ENCODE peak calls at places on chromosomes 2 and 18, in six cellular contexts. U is upper lobe of right lung, V is dorsolateral prefrontal cortex, B is psoas muscle, H is heart right ventricle, I is retinal pigment epithelial cell. Q is an unnamed sample.

GRCh38 chr18:63763831-63764600 is 11.2 kb upstream of the SERPINB7 start:
- DNase-seq in U (no peak), V (no peak), B (no peak), H (no peak), I (no peak), Q (no peak)

GRCh38 chr2:6683481-6683880 is 182.2 kb downstream of the CMPK2 start:
- DNase-seq in U (no peak), V (no peak), B (no peak), H (no peak), I (no peak), Q (no peak)

GRCh38 chr18:74412106-74412880 is 44.8 kb downstream of the DIPK1C start:
- DNase-seq in U (no peak), V (peak), B (no peak), H (no peak), I (no peak), Q (no peak)

GRCh38 chr2:177147093-177147694 is 65.4 kb upstream of the HNRNPA3 start:
- DNase-seq in U (no peak), V (no peak), B (no peak), H (no peak), I (no peak), Q (no peak)

GRCh38 chr2:237441605-237442004 is 27.6 kb upstream of the COL6A3 start:
- DNase-seq in U (no peak), V (peak), B (no peak), H (no peak), I (no peak), Q (no peak)

GRCh38 chr2:62964050-62964449 is 86.6 kb upstream of the OTX1 start:
- DNase-seq in U (no peak), V (no peak), B (no peak), H (no peak), I (no peak), Q (no peak)

GRCh38 chr2:152518656-152519580 is 183.9 kb downstream of the FMNL2 start:
- DNase-seq in U (no peak), V (no peak), B (no peak), H (no peak), I (no peak), Q (no peak)

GRCh38 chr2:104734937-104735586 is 118.9 kb upstream of the POU3F3 start:
- DNase-seq in U (no peak), V (no peak), B (no peak), H (no peak), I (no peak), Q (no peak)

GRCh38 chr2:112182581-112183034 is 44.4 kb downstream of the FBLN7 start:
- DNase-seq in U (no peak), V (no peak), B (no peak), H (no peak), I (no peak), Q (no peak)

GRCh38 chr2:218255441-218255840 is 5.4 kb upstream of the GPBAR1 start:
- DNase-seq in U (no peak), V (no peak), B (no peak), H (no peak), I (no peak), Q (no peak)

GRCh38 chr2:196131949-196132925 is 39.1 kb downstream of the STK17B start:
- DNase-seq in U (no peak), V (no peak), B (no peak), H (no peak), I (no peak), Q (no peak)

GRCh38 chr2:241315879-241316700 is at the start of gene SEPTIN2:
- DNase-seq in U (peak), V (peak), B (peak), H (no peak), I (no peak), Q (no peak)

GRCh38 chr2:23122681-23123080 is 262.3 kb upstream of the KLHL29 start:
- DNase-seq in U (no peak), V (no peak), B (no peak), H (no peak), I (peak), Q (peak)

GRCh38 chr2:229431331-229431954 is 160.4 kb upstream of the PID1 start:
- DNase-seq in U (no peak), V (no peak), B (no peak), H (no peak), I (peak), Q (no peak)

DNA sequence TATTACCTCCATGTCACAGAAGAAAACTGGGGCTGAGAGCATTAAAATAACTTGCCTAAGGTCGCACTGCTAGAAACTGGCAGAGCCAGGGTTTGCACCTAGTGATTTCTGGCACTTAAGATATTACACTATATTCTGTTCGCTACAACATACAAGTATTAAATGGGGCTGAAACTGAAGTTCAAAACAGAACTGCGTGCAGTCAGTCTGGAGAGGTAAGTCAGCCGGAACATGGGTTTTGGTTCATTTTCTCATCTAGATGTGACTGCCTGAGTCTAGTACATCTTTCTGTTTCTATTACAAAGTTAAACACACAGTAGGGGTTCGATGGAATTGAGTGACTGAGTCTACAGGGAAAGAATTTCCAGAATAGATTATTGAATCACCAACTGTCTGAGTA is 150.9 kb downstream of the RNF152 start:
- DNase-seq in U (no peak), V (no peak), B (no peak), H (no peak), I (no peak), Q (no peak)
- TF ChIP-seq CTCF in U (no peak), V (no peak), B (no peak), H (no peak), I (no peak), Q (no peak)

GRCh38 chr2:222504714-222505113 is 80.4 kb downstream of the SGPP2 start:
- DNase-seq in U (no peak), V (no peak), B (no peak), H (no peak), I (no peak), Q (no peak)
- H3K4me3 ChIP-seq in U (no peak), V (no peak), B (no peak), H (no peak), I (no peak), Q (no peak)

GRCh38 chr2:30684996-30685395 is 122.2 kb downstream of the CAPN13 start:
- DNase-seq in U (no peak), V (no peak), B (no peak), H (no peak), I (no peak), Q (no peak)

GRCh38 chr2:30684546-30684945 is 122.7 kb downstream of the CAPN13 start:
- DNase-seq in U (no peak), V (no peak), B (no peak), H (no peak), I (no peak), Q (no peak)

GRCh38 chr2:30686669-30687068 is 120.6 kb downstream of the CAPN13 start:
- DNase-seq in U (no peak), V (no peak), B (no peak), H (no peak), I (no peak), Q (no peak)

GRCh38 chr2:30684026-30684425 is 123.2 kb downstream of the CAPN13 start:
- DNase-seq in U (no peak), V (no peak), B (no peak), H (no peak), I (no peak), Q (no peak)

GRCh38 chr2:30686000-30686399 is 121.2 kb downstream of the CAPN13 start:
- DNase-seq in U (no peak), V (no peak), B (no peak), H (no peak), I (no peak), Q (no peak)
- TF ChIP-seq CTCF in U (peak), V (no peak), B (no peak), H (no peak), I (peak), Q (peak)

GRCh38 chr2:66435963-66436362 is 1.0 kb downstream of the MEIS1 start:
- DNase-seq in U (no peak), V (no peak), B (no peak), H (no peak), I (no peak), Q (no peak)

GRCh38 chr2:66433945-66434678 is 813 bp upstream of the MEIS1 start:
- DNase-seq in U (peak), V (peak), B (peak), H (peak), I (no peak), Q (peak)

GRCh38 chr2:66436546-66436945 is 1.6 kb downstream of the MEIS1 start:
- DNase-seq in U (no peak), V (no peak), B (no peak), H (no peak), I (no peak), Q (no peak)

GRCh38 chr2:66434679-66435548 is at the start of gene MEIS1:
- DNase-seq in U (peak), V (peak), B (peak), H (peak), I (peak), Q (peak)

GRCh38 chr2:66435549-66435875 is 587 bp downstream of the MEIS1 start:
- DNase-seq in U (no peak), V (no peak), B (no peak), H (no peak), I (no peak), Q (no peak)
- H3K4me3 ChIP-seq in U (peak), V (peak), B (peak), H (peak), I (peak), Q (peak)

DNA sequence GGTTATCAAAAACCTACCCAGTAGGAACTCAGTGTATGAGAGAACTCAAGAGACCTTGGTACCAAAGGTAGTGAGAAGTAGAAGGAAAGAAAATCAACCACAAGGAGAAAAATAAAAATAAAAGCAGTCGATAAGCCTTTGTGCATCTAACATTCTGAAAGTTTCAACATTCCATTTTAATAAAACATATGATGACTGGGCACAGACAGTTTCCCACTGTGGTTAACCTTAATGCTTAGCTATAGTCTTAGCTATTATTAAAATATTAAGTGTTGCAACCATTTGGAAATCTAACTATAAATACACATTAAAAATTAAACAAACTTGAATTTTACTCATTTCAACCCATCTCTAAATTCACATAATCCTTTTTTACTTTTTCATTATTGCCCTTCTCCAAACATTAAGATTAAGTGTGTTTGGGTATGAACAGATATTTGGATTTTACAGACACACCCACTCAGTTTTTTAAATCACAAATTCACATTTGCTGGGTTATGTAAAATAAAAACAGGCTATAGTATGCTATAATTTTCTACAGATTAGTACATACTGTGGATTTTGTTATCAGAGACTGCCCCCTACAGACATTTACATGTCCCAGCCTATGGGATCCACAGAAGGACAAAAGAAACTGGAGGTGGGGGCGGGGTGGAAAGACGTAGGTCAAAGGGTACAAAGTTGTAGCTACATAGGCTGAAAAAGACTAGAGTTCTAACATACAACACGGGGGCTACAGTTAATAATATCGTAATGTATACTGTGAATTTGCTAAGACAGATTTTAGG is 32.8 kb downstream of the SRBD1 start:
- DNase-seq in U (no peak), V (no peak), B (no peak), H (no peak), I (no peak), Q (no peak)
- TF ChIP-seq CTCF in U (peak), V (no peak), B (no peak), H (no peak), I (peak), Q (peak)